ENCODE peak calls at places on chromosomes 3 and 15, in eight cellular contexts. E is adrenal gland, C is Peyer's patch, S is A549, T is spleen, U is uterus, O is H1, K is heart left ventricle. W is an unnamed sample.

GRCh38 chr3:24160424-24160823 is 215.3 kb downstream of the NR1D2 start:
- DNase-seq in K (no peak), O (peak; percentile 53), E (no peak), U (no peak), C (no peak), S (no peak), T (peak; percentile 64), W (no peak)

GRCh38 chr15:25703726-25704125 is 159.4 kb downstream of the ATP10A start:
- DNase-seq in S (no peak), K (no peak), T (peak; percentile 39), E (no peak), U (no peak), O (no peak), C (no peak), W (no peak)

GRCh38 chr3:10442151-10442795 is 63.1 kb downstream of the ATP2B2 start:
- DNase-seq in S (no peak), T (peak; percentile 57), E (no peak), K (no peak), U (no peak), O (no peak), C (no peak), W (no peak)

GRCh38 chr3:37984051-37984450 is 6.5 kb upstream of the VILL start:
- DNase-seq in E (no peak), T (no peak), S (no peak), K (no peak), U (no peak), O (no peak), C (no peak), W (no peak)

GRCh38 chr3:4741404-4742307 is 237.6 kb upstream of the BHLHE40 start:
- DNase-seq in E (peak; percentile 90), K (peak; percentile 69), C (peak; percentile 70), S (peak; percentile 97), O (no peak), T (no peak), U (peak; percentile 90), W (peak; percentile 85)

GRCh38 chr3:183278479-183279088 is 25.5 kb downstream of the B3GNT5 start:
- DNase-seq in S (peak; percentile 22), U (no peak), C (no peak), O (no peak), T (no peak), E (no peak), K (no peak), W (no peak)

GRCh38 chr15:40439461-40440299 is 1.1 kb upstream of the BAHD1 start:
- DNase-seq in U (peak; percentile 57), C (peak; percentile 65), E (peak; percentile 79), S (peak; percentile 18), O (peak; percentile 75), K (peak; percentile 59), T (peak; percentile 85), W (no peak)

GRCh38 chr3:137097852-137098251 is 140.1 kb downstream of the IL20RB start:
- DNase-seq in K (no peak), T (no peak), E (no peak), S (no peak), C (no peak), U (no peak), O (no peak), W (no peak)

GRCh38 chr15:40909662-40910625 is 15.7 kb downstream of the VPS18 start:
- DNase-seq in O (no peak), T (peak; percentile 75), C (no peak), U (no peak), K (peak; percentile 63), E (peak; percentile 87), S (no peak), W (no peak)

GRCh38 chr3:139518926-139519842 is 20.4 kb downstream of the RBP1 start:
- DNase-seq in T (no peak), E (no peak), S (no peak), C (peak; percentile 22), U (no peak), O (peak; percentile 32), K (no peak), W (no peak)

GRCh38 chr3:98326036-98326435 is 27.6 kb upstream of the OR5K4 start:
- DNase-seq in K (no peak), S (no peak), T (no peak), C (no peak), O (no peak), E (no peak), U (no peak), W (no peak)

GRCh38 chr3:28317438-28318022 is 31.0 kb upstream of the ZCWPW2 start:
- DNase-seq in K (no peak), U (no peak), O (no peak), S (peak; percentile 62), E (peak; percentile 31), T (no peak), C (no peak), W (no peak)

GRCh38 chr3:72938471-72939265 is 50.8 kb downstream of the GXYLT2 start:
- DNase-seq in O (no peak), E (peak; percentile 84), U (peak; percentile 90), K (peak; percentile 79), T (no peak), S (peak; percentile 70), C (peak; percentile 56), W (peak; percentile 36)
- TF ChIP-seq CTCF in O (peak; percentile 52), E (peak; percentile 100), U (peak; percentile 56), K (peak; percentile 66), T (peak; percentile 68), S (peak; percentile 79), C (peak; percentile 87), W (peak; percentile 86)

GRCh38 chr15:101295607-101296225 is 668 bp upstream of the SNRPA1 start:
- DNase-seq in E (no peak), O (no peak), K (no peak), U (no peak), T (peak; percentile 94), S (no peak), C (peak; percentile 71), W (no peak)
- TF ChIP-seq POLR2A in E (no peak), O (no peak), K (no peak), U (no peak), T (no peak), S (no peak), C (no peak), W (no peak)

DNA sequence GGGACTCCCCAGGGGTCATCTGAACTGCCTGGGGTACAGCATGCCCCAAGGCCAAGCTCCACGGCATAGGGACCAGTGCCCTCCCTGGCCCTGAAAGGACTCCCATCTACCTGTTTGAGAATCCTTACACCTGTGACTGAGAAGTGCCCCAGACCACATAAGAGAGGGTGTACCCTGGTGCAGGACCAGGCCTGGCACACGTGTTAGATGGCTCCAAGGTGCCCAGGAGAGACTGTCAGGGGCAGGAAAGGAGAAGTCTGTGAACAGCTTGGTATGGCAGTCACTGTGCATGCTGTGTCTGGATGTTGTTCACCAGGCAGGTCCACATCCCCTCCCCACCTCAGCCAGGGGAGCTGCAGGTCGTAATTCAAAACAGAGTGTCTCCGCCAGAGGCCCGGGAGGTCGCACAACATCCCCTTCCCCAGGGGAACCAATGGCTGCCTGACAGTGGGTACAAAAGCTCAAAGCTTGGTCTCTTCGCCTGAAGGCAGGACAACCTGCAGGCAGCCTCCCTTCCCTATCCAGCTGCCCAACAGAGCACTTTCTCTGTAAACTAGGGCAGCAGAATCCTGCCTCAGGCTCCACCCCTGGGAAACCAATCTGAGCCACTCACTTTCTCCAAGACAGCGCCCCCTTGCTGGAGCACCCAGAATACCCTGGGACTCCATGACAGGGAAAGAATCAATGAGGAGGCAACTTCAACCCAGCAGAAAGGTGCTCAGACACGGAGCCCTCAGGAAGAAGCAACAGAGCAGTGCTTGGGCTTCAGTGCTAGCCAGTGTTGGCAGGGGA is 3.9 kb downstream of the NUP210 start:
- DNase-seq in T (no peak), O (peak; percentile 63), K (no peak), C (no peak), U (no peak), S (peak; percentile 11), E (no peak), W (no peak)
- TF ChIP-seq CTCF in T (peak; percentile 33), O (peak; percentile 81), K (peak; percentile 11), C (no peak), U (no peak), S (peak; percentile 17), E (no peak), W (no peak)

GRCh38 chr3:54856271-54856670 is 71.6 kb downstream of the LRTM1 start:
- DNase-seq in O (no peak), T (no peak), S (no peak), U (no peak), K (no peak), C (no peak), E (no peak), W (no peak)
- TF ChIP-seq POLR2A in O (no peak), T (no peak), S (no peak), U (no peak), K (no peak), C (no peak), E (no peak), W (no peak)

GRCh38 chr3:143865302-143865701 is 17.0 kb upstream of the SLC9A9 start:
- DNase-seq in C (no peak), O (no peak), T (no peak), K (no peak), S (no peak), U (no peak), E (no peak), W (no peak)
- TF ChIP-seq CTCF in C (no peak), O (no peak), T (no peak), K (no peak), S (no peak), U (no peak), E (no peak), W (no peak)

GRCh38 chr15:33152502-33153109 is 41.9 kb downstream of the FMN1 start:
- DNase-seq in E (no peak), U (no peak), T (no peak), K (no peak), O (no peak), C (no peak), S (no peak), W (no peak)
- TF ChIP-seq POLR2A in E (no peak), U (no peak), T (no peak), K (no peak), O (no peak), C (no peak), S (no peak), W (no peak)

DNA sequence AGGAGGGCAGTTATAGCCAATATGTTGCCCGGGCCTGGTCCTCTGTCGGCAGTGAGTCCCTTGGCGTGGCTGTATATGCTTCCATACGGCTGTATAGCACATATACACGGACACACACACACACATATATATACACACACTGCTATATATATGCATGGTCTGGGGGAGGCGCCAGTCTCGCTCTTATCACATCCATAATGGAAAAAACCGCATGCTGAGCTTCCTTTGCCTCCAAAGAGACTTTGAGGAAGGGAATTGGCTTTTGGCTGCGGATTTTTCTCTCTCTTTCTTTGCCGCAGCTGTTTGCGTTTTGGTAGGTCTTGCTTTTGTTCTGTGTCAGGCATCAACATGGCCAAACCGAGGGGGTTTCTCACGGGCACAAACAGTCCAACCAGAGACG is 11.3 kb upstream of the TMEM115 start:
- DNase-seq in U (no peak), S (peak; percentile 45), E (no peak), K (no peak), T (no peak), C (no peak), O (no peak), W (no peak)
- TF ChIP-seq CTCF in U (no peak), S (no peak), E (no peak), K (peak; percentile 28), T (no peak), C (peak; percentile 14), O (peak; percentile 34), W (no peak)